ENCODE peak calls at places on chromosome 7, in seven cellular contexts. A is cardiac fibroblast, R is OCI-LY7, E is AG04449, D is mucosa of descending colon, O is dorsolateral prefrontal cortex, J is cardiac muscle cell. H is an unnamed sample.

GRCh38 chr7:116738378-116738777 is 66.4 kb downstream of the MET start:
- DNase-seq in A (no peak), R (no peak), E (no peak), D (no peak), O (no peak), J (no peak), H (no peak)

GRCh38 chr7:50423860-50424259 is 26.3 kb downstream of the FIGNL1 start:
- DNase-seq in A (no peak), R (no peak), E (no peak), D (no peak), O (no peak), J (no peak), H (no peak)

GRCh38 chr7:44117801-44118429 is 5.4 kb downstream of the POLD2 start:
- DNase-seq in A (no peak), R (no peak), E (no peak), D (no peak), O (no peak), J (no peak), H (no peak)

GRCh38 chr7:2893411-2893861 is 49.3 kb upstream of the GNA12 start:
- DNase-seq in A (no peak), R (peak; percentile 66), E (no peak), D (no peak), O (no peak), J (no peak), H (peak; percentile 73)

GRCh38 chr7:146781352-146782116 is 664.9 kb downstream of the CNTNAP2 start:
- DNase-seq in A (no peak), R (no peak), E (no peak), D (no peak), O (no peak), J (no peak), H (no peak)

GRCh38 chr7:12979181-12979580 is 291.7 kb downstream of the ARL4A start:
- DNase-seq in A (no peak), R (no peak), E (no peak), D (no peak), O (no peak), J (no peak), H (no peak)

GRCh38 chr7:155509725-155510551 is 36.4 kb downstream of the CNPY1 start:
- DNase-seq in A (no peak), R (no peak), E (no peak), D (no peak), O (no peak), J (no peak), H (no peak)

GRCh38 chr7:28408974-28409715 is 3.2 kb upstream of the CREB5 start:
- DNase-seq in A (peak; percentile 99), R (peak; percentile 4), E (peak; percentile 74), D (peak; percentile 69), O (peak; percentile 96), J (peak; percentile 96), H (peak; percentile 93)

GRCh38 chr7:107816053-107816566 is 13.1 kb upstream of the SLC26A3 start:
- DNase-seq in A (peak; percentile 62), R (no peak), E (no peak), D (no peak), O (no peak), J (no peak), H (no peak)

GRCh38 chr7:142603870-142604448 is 145.3 kb upstream of the PRSS1 start:
- DNase-seq in A (peak; percentile 80), R (peak; percentile 73), E (no peak), D (no peak), O (no peak), J (peak; percentile 73), H (peak; percentile 59)

GRCh38 chr7:47337531-47337930 is 244.4 kb downstream of the TNS3 start:
- DNase-seq in A (no peak), R (peak; percentile 6), E (no peak), D (no peak), O (no peak), J (no peak), H (peak; percentile 49)

GRCh38 chr7:39186131-39186530 is 208.4 kb downstream of the POU6F2 start:
- DNase-seq in A (no peak), R (no peak), E (no peak), D (no peak), O (no peak), J (peak; percentile 11), H (no peak)

GRCh38 chr7:148882668-148883232 is 1.3 kb downstream of the EZH2 start:
- DNase-seq in A (no peak), R (no peak), E (no peak), D (no peak), O (no peak), J (no peak), H (no peak)

GRCh38 chr7:156819733-156820295 is 73.2 kb downstream of the LMBR1 start:
- DNase-seq in A (no peak), R (no peak), E (no peak), D (no peak), O (no peak), J (no peak), H (no peak)

GRCh38 chr7:156823441-156823840 is 69.5 kb downstream of the LMBR1 start:
- DNase-seq in A (peak; percentile 58), R (no peak), E (no peak), D (no peak), O (no peak), J (no peak), H (no peak)

GRCh38 chr7:156816943-156817572 is 75.9 kb downstream of the LMBR1 start:
- DNase-seq in A (peak; percentile 58), R (peak; percentile 33), E (no peak), D (no peak), O (no peak), J (peak; percentile 12), H (peak; percentile 16)

GRCh38 chr7:156818133-156818532 is 74.8 kb downstream of the LMBR1 start:
- DNase-seq in A (no peak), R (no peak), E (no peak), D (no peak), O (no peak), J (no peak), H (no peak)

GRCh38 chr7:156820445-156821063 is 72.4 kb downstream of the LMBR1 start:
- DNase-seq in A (no peak), R (no peak), E (no peak), D (no peak), O (no peak), J (no peak), H (peak; percentile 7)
- TF ChIP-seq CTCF in A (peak; percentile 26), R (peak; percentile 75), E (peak; percentile 5), D (no peak), O (no peak), J (peak; percentile 13), H (peak; percentile 35)

GRCh38 chr7:128910569-128910945 is at the start of gene KCP:
- DNase-seq in A (no peak), R (no peak), E (no peak), D (no peak), O (no peak), J (no peak), H (no peak)

GRCh38 chr7:128908750-128909385 is 1.6 kb downstream of the KCP start:
- DNase-seq in A (no peak), R (no peak), E (no peak), D (no peak), O (no peak), J (no peak), H (no peak)

GRCh38 chr7:128911441-128912031 is 1.0 kb upstream of the KCP start:
- DNase-seq in A (no peak), R (no peak), E (no peak), D (peak; percentile 69), O (no peak), J (peak; percentile 59), H (no peak)

GRCh38 chr7:128912281-128912680 is 1.8 kb upstream of the KCP start:
- DNase-seq in A (no peak), R (no peak), E (no peak), D (no peak), O (no peak), J (no peak), H (no peak)

DNA sequence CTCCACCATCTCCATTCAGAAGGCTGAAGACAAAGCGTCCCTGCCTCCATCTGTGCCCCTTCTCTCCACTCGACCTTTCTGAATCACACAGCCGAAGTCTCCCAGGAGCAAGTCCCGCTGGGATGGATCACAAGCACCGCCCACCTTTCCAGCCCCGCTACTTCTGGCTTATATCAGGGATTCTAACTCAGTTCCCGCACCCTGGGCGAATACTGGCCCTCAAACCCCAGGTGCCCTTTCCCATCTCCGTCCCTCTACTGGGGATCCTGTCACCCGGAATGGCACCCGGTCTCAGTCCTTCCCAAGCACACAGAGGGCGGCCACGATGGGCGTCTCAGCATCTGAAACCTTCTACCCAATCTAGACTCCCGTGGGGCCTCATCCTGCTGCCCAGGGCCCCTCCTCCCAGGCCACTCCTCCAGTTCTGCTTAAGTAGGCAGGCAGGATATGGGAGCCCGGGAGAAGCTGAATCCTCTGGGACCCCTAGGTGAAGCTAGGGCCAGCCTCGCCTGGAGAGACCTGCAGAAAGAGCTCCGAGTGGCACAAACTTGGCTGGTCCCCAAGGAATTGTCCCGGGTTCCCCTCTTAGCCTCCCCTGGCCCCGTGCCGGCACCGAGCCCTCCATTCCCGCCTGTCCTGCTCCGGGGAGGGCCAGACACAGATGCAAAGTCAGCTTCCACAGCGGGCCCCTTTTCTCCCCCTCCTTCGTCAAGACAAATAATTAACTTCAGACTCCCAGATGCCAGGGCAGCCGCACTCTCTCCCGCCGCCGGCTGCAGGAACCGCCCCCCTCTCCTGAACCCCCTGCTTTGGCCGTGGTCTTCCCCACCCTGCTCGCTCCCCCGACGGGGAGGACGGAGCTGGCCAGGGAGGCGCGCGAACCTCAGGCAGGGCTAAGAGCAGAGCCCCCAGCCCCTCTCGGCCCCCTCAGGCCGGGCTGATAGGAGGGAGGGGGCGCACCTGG is 622 bp downstream of the KCP start:
- DNase-seq in A (peak; percentile 23), R (no peak), E (no peak), D (no peak), O (no peak), J (no peak), H (no peak)
- TF ChIP-seq CTCF in A (no peak), R (no peak), E (no peak), D (no peak), O (no peak), J (no peak), H (no peak)

DNA sequence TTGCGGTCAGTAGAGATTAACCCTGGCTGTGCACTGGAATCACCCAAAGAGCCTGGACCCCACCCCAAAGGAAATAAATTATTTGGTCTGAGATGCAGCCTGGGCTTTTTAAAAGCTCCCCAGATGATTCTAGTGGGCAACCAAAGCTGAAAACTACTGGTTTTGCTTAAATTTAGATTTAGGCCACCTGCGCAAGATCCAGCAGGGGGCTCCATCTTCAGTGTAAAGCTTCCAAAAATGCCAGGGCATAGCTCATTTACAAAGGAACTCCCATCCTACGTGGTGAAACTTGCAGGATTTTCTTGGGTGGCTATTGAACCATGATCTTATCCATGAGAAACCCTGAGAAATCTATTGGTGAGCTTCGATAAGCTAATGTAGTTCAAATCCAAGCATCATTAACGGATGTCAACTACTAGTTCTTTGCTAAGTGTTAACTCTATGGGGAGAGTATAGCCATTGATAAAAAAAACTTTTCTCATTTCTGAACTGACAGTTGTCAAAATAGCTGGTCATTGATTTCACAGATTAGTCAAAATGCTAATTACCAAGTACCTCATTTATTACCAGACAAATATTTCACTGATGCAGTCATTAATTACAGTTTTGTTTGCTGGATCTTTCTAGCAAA is 315.3 kb downstream of the LHFPL3 start:
- DNase-seq in A (peak; percentile 45), R (peak; percentile 13), E (no peak), D (no peak), O (no peak), J (peak; percentile 31), H (peak; percentile 16)
- TF ChIP-seq CTCF in A (peak; percentile 67), R (peak; percentile 80), E (peak; percentile 26), D (no peak), O (peak; percentile 18), J (peak; percentile 53), H (peak; percentile 47)

DNA sequence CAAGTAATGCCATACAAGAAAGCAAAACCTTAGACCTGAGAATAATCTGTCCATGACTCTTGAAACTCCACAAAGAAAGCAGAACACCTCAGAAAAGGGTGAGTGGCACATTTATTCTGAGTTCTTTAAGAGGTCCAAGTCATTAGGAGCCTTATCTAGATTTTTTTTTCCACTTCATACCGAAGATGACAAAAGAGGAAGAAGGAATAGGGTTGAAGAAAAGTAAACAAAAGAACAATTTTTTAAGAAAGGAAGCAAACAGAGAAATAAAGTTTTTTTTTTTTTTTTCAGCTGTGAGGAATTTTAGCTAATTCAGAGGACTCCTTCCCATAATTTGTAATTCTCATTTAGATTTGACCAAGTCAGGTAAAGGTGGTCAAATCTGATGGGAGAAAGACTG is 13.1 kb upstream of the MTPN start:
- DNase-seq in A (no peak), R (no peak), E (no peak), D (no peak), O (no peak), J (no peak), H (no peak)
- TF ChIP-seq CTCF in A (no peak), R (no peak), E (no peak), D (no peak), O (no peak), J (no peak), H (no peak)